ENCODE peak calls at places on chromosome 16, in six cellular contexts. X is AG04450, V is stomach, R is esophagus squamous epithelium, D is heart left ventricle, I is cardiac fibroblast. E is an unnamed sample.

GRCh38 chr16:54031107-54031760 is 255.4 kb downstream of the IRX3 start:
- DNase-seq in X (no peak), V (no peak), R (no peak), D (no peak), I (peak), E (no peak)

GRCh38 chr16:78428193-78428592 is 328.7 kb downstream of the WWOX start:
- DNase-seq in X (no peak), V (no peak), R (no peak), D (no peak), I (no peak), E (no peak)

GRCh38 chr16:30005341-30006094 is 5.3 kb downstream of the DOC2A start:
- DNase-seq in X (no peak), V (peak), R (no peak), D (no peak), I (peak), E (no peak)

GRCh38 chr16:11349599-11350276 is 4.5 kb downstream of the RMI2 start:
- DNase-seq in X (no peak), V (peak), R (no peak), D (peak), I (peak), E (no peak)

GRCh38 chr16:70656712-70657263 is 10.4 kb downstream of the IL34 start:
- DNase-seq in X (no peak), V (peak), R (no peak), D (no peak), I (no peak), E (no peak)

GRCh38 chr16:56068314-56068713 is 123.0 kb upstream of the GNAO1 start:
- DNase-seq in X (no peak), V (no peak), R (no peak), D (no peak), I (no peak), E (no peak)

GRCh38 chr16:12833939-12834338 is 30.3 kb upstream of the CPPED1 start:
- DNase-seq in X (no peak), V (no peak), R (no peak), D (no peak), I (peak), E (peak)

GRCh38 chr16:56606688-56607618 is 1.4 kb upstream of the MT2A start:
- DNase-seq in X (peak), V (peak), R (peak), D (peak), I (peak), E (no peak)

GRCh38 chr16:48113471-48113870 is 42.3 kb downstream of the ABCC12 start:
- DNase-seq in X (no peak), V (no peak), R (no peak), D (no peak), I (no peak), E (no peak)
- TF ChIP-seq CTCF in X (peak), V (peak), R (no peak), D (no peak), I (no peak), E (peak)

GRCh38 chr16:79595261-79595660 is 5.3 kb downstream of the MAF start:
- DNase-seq in X (no peak), V (no peak), R (no peak), D (no peak), I (peak), E (no peak)

GRCh38 chr16:79595916-79596450 is 4.6 kb downstream of the MAF start:
- DNase-seq in X (no peak), V (no peak), R (no peak), D (no peak), I (no peak), E (no peak)

GRCh38 chr16:79592150-79592549 is 8.4 kb downstream of the MAF start:
- DNase-seq in X (no peak), V (no peak), R (no peak), D (no peak), I (no peak), E (no peak)

GRCh38 chr16:79593074-79593531 is 7.4 kb downstream of the MAF start:
- DNase-seq in X (no peak), V (no peak), R (no peak), D (no peak), I (no peak), E (no peak)

GRCh38 chr16:79593754-79594153 is 6.8 kb downstream of the MAF start:
- DNase-seq in X (no peak), V (no peak), R (no peak), D (no peak), I (no peak), E (no peak)
- H3K4me3 ChIP-seq in X (no peak), V (no peak), R (no peak), D (peak), I (no peak), E (no peak)

GRCh38 chr16:85484337-85485295 is 128.5 kb upstream of the GSE1 start:
- DNase-seq in X (no peak), V (peak), R (no peak), D (no peak), I (no peak), E (no peak)
- TF ChIP-seq CTCF in X (no peak), V (no peak), R (no peak), D (no peak), I (no peak), E (no peak)

GRCh38 chr16:1613240-1613639 is 1.1 kb downstream of the CRAMP1 start:
- DNase-seq in X (no peak), V (no peak), R (no peak), D (no peak), I (peak), E (no peak)

GRCh38 chr16:1614226-1615102 is 2.3 kb downstream of the CRAMP1 start:
- DNase-seq in X (no peak), V (peak), R (no peak), D (no peak), I (peak), E (no peak)

GRCh38 chr16:1612320-1613111 is at the start of gene CRAMP1:
- DNase-seq in X (no peak), V (no peak), R (no peak), D (peak), I (peak), E (no peak)

GRCh38 chr16:1613728-1614225 is 1.6 kb downstream of the CRAMP1 start:
- DNase-seq in X (no peak), V (peak), R (no peak), D (no peak), I (peak), E (no peak)

GRCh38 chr16:1615761-1616160 is 3.6 kb downstream of the CRAMP1 start:
- DNase-seq in X (peak), V (no peak), R (no peak), D (no peak), I (peak), E (no peak)
- H3K4me3 ChIP-seq in X (peak), V (peak), R (peak), D (peak), I (no peak), E (peak)